ENCODE peak calls at places on chromosomes 7 and 10, in nine cellular contexts. H, T, S, Q, Z, X, M, K and E are unnamed samples.

GRCh38 chr10:87675396-87676376 is 16.0 kb downstream of the PAPSS2 start:
- DNase-seq in S (no peak), Z (peak; percentile 52), M (no peak), T (no peak), Q (no peak), H (peak; percentile 97), X (no peak), K (no peak), E (no peak)

GRCh38 chr7:158431941-158432347 is 155.7 kb downstream of the PTPRN2 start:
- DNase-seq in X (no peak), S (peak; percentile 46), M (no peak), K (no peak), Q (no peak), H (peak; percentile 41), Z (no peak), T (no peak), E (peak; percentile 73)

GRCh38 chr7:151025924-151026671 is 1.8 kb upstream of the ATG9B start:
- DNase-seq in S (no peak), Q (no peak), H (peak; percentile 55), T (no peak), M (no peak), K (no peak), X (no peak), Z (no peak), E (no peak)

GRCh38 chr10:29957887-29958330 is 101.5 kb downstream of the JCAD start:
- DNase-seq in H (peak; percentile 84), K (no peak), T (no peak), M (no peak), S (no peak), X (no peak), Z (no peak), Q (no peak), E (no peak)

GRCh38 chr10:5709865-5710264 is 25.2 kb downstream of the TASOR2 start:
- DNase-seq in H (no peak), K (no peak), T (no peak), Q (no peak), S (no peak), X (no peak), Z (no peak), M (no peak), E (no peak)

GRCh38 chr10:96656839-96657238 is 63.5 kb downstream of the PIK3AP1 start:
- DNase-seq in M (no peak), X (no peak), Z (no peak), Q (no peak), K (no peak), T (peak; percentile 54), S (no peak), H (no peak), E (no peak)

GRCh38 chr10:68543004-68543918 is 15.9 kb upstream of the SLC25A16 start:
- DNase-seq in Z (no peak), Q (no peak), X (no peak), T (no peak), K (no peak), M (no peak), S (peak; percentile 49), H (peak; percentile 90), E (no peak)

GRCh38 chr7:136063337-136063666 is 86.1 kb upstream of the MTPN start:
- DNase-seq in Z (no peak), Q (no peak), S (no peak), M (no peak), T (no peak), H (no peak), X (no peak), K (peak; percentile 74), E (no peak)

GRCh38 chr10:31749981-31750850 is 178.4 kb downstream of the ARHGAP12 start:
- DNase-seq in Q (no peak), S (no peak), M (no peak), K (no peak), T (no peak), H (no peak), X (peak; percentile 67), Z (no peak), E (no peak)

GRCh38 chr10:65133652-65134051 is 1612.5 kb downstream of the REEP3 start:
- DNase-seq in S (no peak), K (no peak), Z (no peak), M (no peak), X (no peak), H (no peak), T (no peak), Q (no peak), E (no peak)

GRCh38 chr10:104486803-104487202 is 133.2 kb downstream of the CFAP58 start:
- DNase-seq in M (no peak), T (no peak), Q (no peak), S (no peak), H (no peak), X (no peak), K (no peak), Z (no peak), E (no peak)

GRCh38 chr10:72846225-72846624 is 47.3 kb upstream of the OIT3 start:
- DNase-seq in H (peak; percentile 90), Q (no peak), K (no peak), X (no peak), S (peak; percentile 12), T (no peak), M (no peak), Z (no peak), E (no peak)

GRCh38 chr10:7298495-7298894 is 112.3 kb downstream of the SFMBT2 start:
- DNase-seq in S (no peak), T (no peak), K (no peak), X (no peak), Q (no peak), Z (no peak), H (no peak), M (no peak), E (no peak)

GRCh38 chr10:91590904-91591791 is 41.7 kb downstream of the PPP1R3C start:
- DNase-seq in K (no peak), Z (no peak), S (no peak), H (peak; percentile 87), M (no peak), T (no peak), Q (no peak), X (no peak), E (no peak)

GRCh38 chr10:112189465-112189864 is 5.9 kb upstream of the GPAM start:
- DNase-seq in M (no peak), K (no peak), X (no peak), Z (no peak), Q (no peak), S (no peak), H (no peak), T (no peak), E (no peak)

GRCh38 chr10:96758423-96758822 is 38.1 kb upstream of the PIK3AP1 start:
- DNase-seq in X (no peak), K (no peak), S (no peak), Q (no peak), H (no peak), T (peak; percentile 82), Z (no peak), M (peak; percentile 90), E (no peak)